ENCODE peak calls at places on chromosomes 4 and X, in five cellular contexts. X is CD8-positive, alpha-beta T cell; C is endothelial cell of umbilical vein; F is HFF-Myc; A is foreskin fibroblast. H is an unnamed sample.

GRCh38 chrX:44019911-44020310 is 46.7 kb upstream of the NDP start:
- DNase-seq in X (no peak), C (no peak), F (no peak), A (no peak), H (no peak)

GRCh38 chrX:130575831-130576404 is 174.1 kb downstream of the RBMX2 start:
- DNase-seq in X (no peak), C (peak; percentile 35), F (no peak), A (peak; percentile 58), H (peak; percentile 58)

GRCh38 chrX:9788908-9789307 is 2.7 kb downstream of the SHROOM2 start:
- DNase-seq in X (no peak), C (peak; percentile 71), F (no peak), A (peak; percentile 14), H (peak; percentile 53)

GRCh38 chrX:50635811-50636365 is 165.3 kb upstream of the DGKK start:
- DNase-seq in X (no peak), C (no peak), F (no peak), A (no peak), H (no peak)

GRCh38 chr4:122224348-122224747 is 72.2 kb downstream of the BLTP1 start:
- DNase-seq in X (no peak), C (peak; percentile 17), F (no peak), A (peak; percentile 34), H (peak; percentile 40)

GRCh38 chr4:46016306-46016705 is 107.5 kb downstream of the GABRG1 start:
- DNase-seq in X (no peak), C (no peak), F (no peak), A (peak; percentile 3), H (peak; percentile 36)

GRCh38 chrX:105820247-105820646 is 2.1 kb upstream of the NRK start:
- DNase-seq in X (no peak), C (no peak), F (no peak), A (no peak), H (no peak)

GRCh38 chr4:75542824-75543223 is 13.0 kb upstream of the ODAPH start:
- DNase-seq in X (no peak), C (no peak), F (no peak), A (peak; percentile 78), H (peak; percentile 27)

GRCh38 chrX:1526565-1526964 is 10.4 kb downstream of the P2RY8 start:
- DNase-seq in X (no peak), C (no peak), F (no peak), A (no peak), H (no peak)

GRCh38 chr4:134276476-134276875 is 74.9 kb upstream of the PABPC4L start:
- DNase-seq in X (no peak), C (no peak), F (no peak), A (no peak), H (no peak)

GRCh38 chr4:140764785-140765392 is 8.7 kb upstream of the TBC1D9 start:
- DNase-seq in X (no peak), C (no peak), F (no peak), A (peak; percentile 8), H (no peak)

GRCh38 chrX:100410901-100411801 is 1.1 kb upstream of the PCDH19 start:
- DNase-seq in X (no peak), C (peak; percentile 7), F (no peak), A (peak; percentile 4), H (no peak)

GRCh38 chr4:8640816-8641215 is 48.3 kb downstream of the CPZ start:
- DNase-seq in X (no peak), C (no peak), F (no peak), A (no peak), H (no peak)

GRCh38 chr4:19684079-19684478 is 567.6 kb upstream of the SLIT2 start:
- DNase-seq in X (no peak), C (no peak), F (no peak), A (peak; percentile 11), H (no peak)

GRCh38 chr4:25842229-25842840 is 20.5 kb downstream of the SEL1L3 start:
- DNase-seq in X (peak; percentile 29), C (no peak), F (no peak), A (no peak), H (no peak)

GRCh38 chrX:136318895-136319597 is 18.3 kb downstream of the ADGRG4 start:
- DNase-seq in X (no peak), C (no peak), F (no peak), A (no peak), H (no peak)

GRCh38 chr4:40322853-40323252 is 12.3 kb upstream of the CHRNA9 start:
- DNase-seq in X (no peak), C (no peak), F (no peak), A (no peak), H (no peak)

GRCh38 chr4:157246959-157247358 is 26.4 kb downstream of the GRIA2 start:
- DNase-seq in X (no peak), C (no peak), F (no peak), A (no peak), H (peak; percentile 24)

GRCh38 chr4:167524091-167524490 is 289.8 kb upstream of the SPOCK3 start:
- DNase-seq in X (no peak), C (no peak), F (no peak), A (no peak), H (no peak)

GRCh38 chr4:687048-687974 is 1.6 kb downstream of the SLC49A3 start:
- DNase-seq in X (no peak), C (peak; percentile 45), F (peak; percentile 57), A (peak; percentile 96), H (peak; percentile 93)

GRCh38 chrX:15567886-15568616 is 32.7 kb downstream of the ACE2 start:
- DNase-seq in X (no peak), C (peak; percentile 21), F (no peak), A (no peak), H (peak; percentile 30)

GRCh38 chrX:84748965-84749656 is 246.9 kb upstream of the HDX start:
- DNase-seq in X (no peak), C (no peak), F (no peak), A (no peak), H (no peak)

GRCh38 chrX:66634272-66634671 is 4.6 kb downstream of the EDA2R start:
- DNase-seq in X (no peak), C (no peak), F (no peak), A (peak; percentile 65), H (no peak)

GRCh38 chrX:66635360-66635759 is 3.5 kb downstream of the EDA2R start:
- DNase-seq in X (no peak), C (peak; percentile 6), F (peak; percentile 54), A (peak; percentile 85), H (peak; percentile 69)

GRCh38 chrX:66633541-66633940 is 5.3 kb downstream of the EDA2R start:
- DNase-seq in X (no peak), C (no peak), F (no peak), A (peak; percentile 75), H (peak; percentile 73)

GRCh38 chrX:66632986-66633385 is 5.9 kb downstream of the EDA2R start:
- DNase-seq in X (no peak), C (no peak), F (no peak), A (peak; percentile 34), H (peak; percentile 33)

DNA sequence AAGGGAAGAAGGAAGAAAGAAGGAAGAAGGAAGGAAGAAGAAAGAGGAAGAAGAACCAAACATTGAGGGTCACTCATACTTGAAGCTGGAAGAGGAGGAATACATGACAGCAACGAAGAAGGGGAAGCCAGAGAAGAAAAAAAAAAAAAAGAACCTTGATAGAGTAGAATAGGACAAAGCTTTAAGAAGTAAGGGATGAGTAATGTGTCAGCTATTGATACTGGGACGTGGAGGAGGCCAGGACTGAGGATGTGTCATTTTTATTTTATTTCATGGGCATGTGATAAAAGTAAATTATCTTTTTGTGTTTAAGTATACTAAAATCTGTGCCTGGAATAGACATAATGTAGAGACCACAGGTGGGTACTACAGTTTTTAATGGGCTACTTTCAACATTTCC is 6.4 kb downstream of the EDA2R start:
- DNase-seq in X (no peak), C (no peak), F (no peak), A (peak; percentile 43), H (no peak)
- TF ChIP-seq CTCF in X (no peak), C (no peak), F (no peak), A (no peak), H (no peak)

DNA sequence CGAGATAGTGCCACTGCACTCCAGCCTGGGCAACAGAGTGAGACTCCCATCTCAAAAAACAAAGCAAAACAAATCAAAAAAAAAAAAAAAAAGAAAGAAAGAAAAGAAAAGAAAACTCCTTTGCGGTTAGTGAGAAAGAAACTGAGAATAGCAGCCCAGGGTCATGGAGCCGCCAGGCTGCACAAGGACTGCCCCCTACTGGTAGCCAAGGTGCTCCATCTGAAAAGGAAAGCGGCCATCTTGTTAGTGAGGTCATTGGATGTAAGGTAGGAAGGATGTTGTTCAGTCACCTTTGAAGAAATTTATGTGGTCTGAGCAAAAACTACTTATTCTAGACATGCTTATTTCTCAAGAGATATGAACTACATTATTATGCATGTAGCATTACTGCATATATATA is 660.6 kb upstream of the TENM3 start:
- DNase-seq in X (no peak), C (no peak), F (no peak), A (no peak), H (no peak)
- TF ChIP-seq CTCF in X (no peak), C (no peak), F (peak; percentile 19), A (no peak), H (peak; percentile 15)

GRCh38 chr4:56435001-56435747 is at the start of gene PPAT:
- DNase-seq in X (peak; percentile 99), C (peak; percentile 100), F (peak; percentile 84), A (peak; percentile 99), H (peak; percentile 98)
- TF ChIP-seq CTCF in X (no peak), C (peak; percentile 25), F (peak; percentile 12), A (peak; percentile 15), H (no peak)

GRCh38 chr4:53537606-53538005 is 53.7 kb downstream of the LNX1 start:
- DNase-seq in X (no peak), C (peak; percentile 56), F (no peak), A (no peak), H (no peak)
- TF ChIP-seq CTCF in X (no peak), C (no peak), F (no peak), A (no peak), H (no peak)

GRCh38 chr4:2536193-2537010 is at the start of gene FAM193A:
- DNase-seq in X (peak; percentile 98), C (peak; percentile 100), F (peak; percentile 95), A (peak; percentile 100), H (peak; percentile 99)

GRCh38 chr4:2534904-2535385 is 1.5 kb upstream of the FAM193A start:
- DNase-seq in X (no peak), C (no peak), F (no peak), A (no peak), H (no peak)

GRCh38 chr4:2537011-2537830 is 774 bp downstream of the FAM193A start:
- DNase-seq in X (peak; percentile 38), C (peak; percentile 59), F (no peak), A (peak; percentile 66), H (peak; percentile 47)

GRCh38 chr4:2535386-2536192 is 858 bp upstream of the FAM193A start:
- DNase-seq in X (peak; percentile 26), C (no peak), F (no peak), A (peak; percentile 72), H (no peak)
- TF ChIP-seq CTCF in X (no peak), C (no peak), F (peak; percentile 14), A (peak; percentile 9), H (no peak)

DNA sequence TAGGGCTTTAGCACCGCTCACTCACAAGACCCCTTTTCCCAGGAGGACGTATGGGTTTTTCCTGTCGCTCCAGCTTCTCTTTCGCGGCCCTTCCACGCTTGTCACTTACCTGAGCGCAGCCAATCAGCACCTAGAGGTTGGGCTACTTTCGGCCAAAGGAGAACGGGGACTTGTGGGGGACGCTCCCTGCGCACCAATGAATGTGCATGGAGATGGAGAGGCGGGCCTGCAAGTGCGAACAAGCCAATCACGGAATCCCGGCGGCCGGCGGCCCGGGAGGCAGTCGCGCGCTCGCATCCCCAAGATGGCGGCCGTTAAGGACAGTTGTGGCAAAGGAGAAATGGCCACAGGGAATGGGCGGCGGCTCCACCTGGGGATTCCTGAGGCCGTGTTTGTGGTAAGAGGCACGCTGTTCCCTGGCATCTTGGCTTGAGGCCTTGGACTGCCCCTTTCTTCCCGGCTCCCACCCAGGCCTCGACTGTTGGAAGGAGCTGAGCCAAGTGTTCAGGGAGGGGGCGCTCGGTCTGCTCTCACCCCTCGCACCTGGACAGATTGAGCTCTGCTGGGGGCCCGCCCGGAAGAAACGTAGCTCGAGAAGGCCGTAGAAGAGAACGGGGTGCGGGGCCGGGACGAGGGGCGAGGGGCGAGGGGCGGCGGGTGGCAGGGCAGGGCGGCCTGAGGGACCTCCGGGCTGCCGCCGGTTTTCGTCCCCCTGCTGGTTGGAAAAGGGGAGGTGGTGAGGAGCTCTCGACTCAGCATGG is at the start of gene VBP1:
- DNase-seq in X (peak; percentile 77), C (peak; percentile 95), F (peak; percentile 75), A (peak; percentile 96), H (peak; percentile 92)
- TF ChIP-seq CTCF in X (no peak), C (peak; percentile 46), F (peak; percentile 15), A (peak; percentile 28), H (peak; percentile 39)